ENCODE peak calls at places on chromosome 9, in four cellular contexts. One of them, this sample, is unnamed.

GRCh38 chr9:15310448-15310847 is 3.4 kb upstream of the TTC39B start:
- DNase-seq in AG09309: no peak
- DNase-seq in mucosa of descending colon: no peak
- DNase-seq in heart right ventricle: no peak
- DNase-seq in this sample: no peak

GRCh38 chr9:106111039-106111740 is 416.8 kb downstream of the TMEM38B start:
- DNase-seq in mucosa of descending colon: no peak
- DNase-seq in heart right ventricle: no peak
- DNase-seq in AG09309: no peak
- DNase-seq in this sample: no peak

GRCh38 chr9:87290241-87290700 is 207.4 kb upstream of the DAPK1 start:
- DNase-seq in AG09309: no peak
- DNase-seq in heart right ventricle: no peak
- DNase-seq in mucosa of descending colon: no peak
- DNase-seq in this sample: no peak

GRCh38 chr9:90642570-90643539 is at the start of gene DIRAS2:
- DNase-seq in AG09309: peak; percentile 10
- DNase-seq in heart right ventricle: peak; percentile 16
- DNase-seq in mucosa of descending colon: peak; percentile 53
- DNase-seq in this sample: no peak

GRCh38 chr9:105656131-105656921 is 5.9 kb upstream of the TAL2 start:
- DNase-seq in heart right ventricle: peak; percentile 5
- DNase-seq in AG09309: no peak
- DNase-seq in mucosa of descending colon: peak; percentile 51
- DNase-seq in this sample: no peak

GRCh38 chr9:114677418-114677817 is 4.6 kb downstream of the TEX48 start:
- DNase-seq in heart right ventricle: no peak
- DNase-seq in AG09309: peak; percentile 99
- DNase-seq in mucosa of descending colon: peak; percentile 30
- DNase-seq in this sample: peak; percentile 99

GRCh38 chr9:86575825-86576488 is 221.7 kb upstream of the TUT7 start:
- DNase-seq in heart right ventricle: peak; percentile 76
- DNase-seq in mucosa of descending colon: no peak
- DNase-seq in AG09309: no peak
- DNase-seq in this sample: no peak

GRCh38 chr9:101326501-101326900 is 58.3 kb downstream of the BAAT start:
- DNase-seq in mucosa of descending colon: no peak
- DNase-seq in AG09309: no peak
- DNase-seq in heart right ventricle: no peak
- DNase-seq in this sample: no peak

GRCh38 chr9:76379494-76379893 is 14.7 kb downstream of the RFK start:
- DNase-seq in mucosa of descending colon: no peak
- DNase-seq in AG09309: no peak
- DNase-seq in heart right ventricle: no peak
- DNase-seq in this sample: no peak

GRCh38 chr9:86230858-86231257 is 28.6 kb downstream of the C9orf153 start:
- DNase-seq in heart right ventricle: no peak
- DNase-seq in mucosa of descending colon: no peak
- DNase-seq in AG09309: no peak
- DNase-seq in this sample: no peak

GRCh38 chr9:86142973-86143372 is 43.6 kb upstream of the GOLM1 start:
- DNase-seq in mucosa of descending colon: no peak
- DNase-seq in heart right ventricle: no peak
- DNase-seq in AG09309: no peak
- DNase-seq in this sample: no peak

GRCh38 chr9:90517103-90517502 is 125.5 kb downstream of the DIRAS2 start:
- DNase-seq in heart right ventricle: no peak
- DNase-seq in AG09309: no peak
- DNase-seq in mucosa of descending colon: peak; percentile 28
- DNase-seq in this sample: no peak

GRCh38 chr9:87276327-87276841 is 221.3 kb upstream of the DAPK1 start:
- DNase-seq in heart right ventricle: no peak
- DNase-seq in AG09309: peak; percentile 85
- DNase-seq in mucosa of descending colon: no peak
- DNase-seq in this sample: no peak

GRCh38 chr9:68708089-68708488 is 3.0 kb downstream of the PIP5K1B start:
- DNase-seq in heart right ventricle: no peak
- DNase-seq in AG09309: no peak
- DNase-seq in mucosa of descending colon: no peak
- DNase-seq in this sample: no peak

GRCh38 chr9:115591584-115591984 is 473.6 kb upstream of the TNC start:
- DNase-seq in mucosa of descending colon: no peak
- DNase-seq in heart right ventricle: peak; percentile 52
- DNase-seq in AG09309: peak; percentile 100
- DNase-seq in this sample: peak; percentile 99

GRCh38 chr9:80720579-80720978 is 968.8 kb downstream of the TLE1 start:
- DNase-seq in AG09309: no peak
- DNase-seq in heart right ventricle: no peak
- DNase-seq in mucosa of descending colon: no peak
- DNase-seq in this sample: no peak

GRCh38 chr9:88998506-88998905 is 7.2 kb downstream of the S1PR3 start:
- DNase-seq in mucosa of descending colon: no peak
- DNase-seq in heart right ventricle: no peak
- DNase-seq in AG09309: no peak
- DNase-seq in this sample: no peak

GRCh38 chr9:78040726-78041125 is 9.1 kb upstream of the GNAQ start:
- DNase-seq in AG09309: no peak
- DNase-seq in heart right ventricle: no peak
- DNase-seq in mucosa of descending colon: no peak
- DNase-seq in this sample: no peak

GRCh38 chr9:121075251-121076036 is 689 bp downstream of the CNTRL start:
- DNase-seq in heart right ventricle: no peak
- DNase-seq in mucosa of descending colon: no peak
- DNase-seq in AG09309: no peak
- DNase-seq in this sample: no peak

GRCh38 chr9:121871431-121872025 is 220.1 kb downstream of the DAB2IP start:
- DNase-seq in heart right ventricle: no peak
- DNase-seq in AG09309: no peak
- DNase-seq in mucosa of descending colon: no peak
- DNase-seq in this sample: no peak

GRCh38 chr9:116313638-116314037 is 160.0 kb downstream of the PAPPA start:
- DNase-seq in AG09309: no peak
- DNase-seq in heart right ventricle: no peak
- DNase-seq in mucosa of descending colon: no peak
- DNase-seq in this sample: no peak

GRCh38 chr9:82313697-82314096 is 325.1 kb downstream of the SPATA31D1 start:
- DNase-seq in mucosa of descending colon: no peak
- DNase-seq in AG09309: no peak
- DNase-seq in heart right ventricle: no peak
- DNase-seq in this sample: no peak

GRCh38 chr9:98482248-98482647 is 226.5 kb downstream of the GABBR2 start:
- DNase-seq in mucosa of descending colon: no peak
- DNase-seq in heart right ventricle: no peak
- DNase-seq in AG09309: peak; percentile 61
- DNase-seq in this sample: no peak

GRCh38 chr9:84694248-84694647 is 24.7 kb downstream of the NTRK2 start:
- DNase-seq in mucosa of descending colon: no peak
- DNase-seq in AG09309: no peak
- DNase-seq in heart right ventricle: no peak
- DNase-seq in this sample: no peak

DNA sequence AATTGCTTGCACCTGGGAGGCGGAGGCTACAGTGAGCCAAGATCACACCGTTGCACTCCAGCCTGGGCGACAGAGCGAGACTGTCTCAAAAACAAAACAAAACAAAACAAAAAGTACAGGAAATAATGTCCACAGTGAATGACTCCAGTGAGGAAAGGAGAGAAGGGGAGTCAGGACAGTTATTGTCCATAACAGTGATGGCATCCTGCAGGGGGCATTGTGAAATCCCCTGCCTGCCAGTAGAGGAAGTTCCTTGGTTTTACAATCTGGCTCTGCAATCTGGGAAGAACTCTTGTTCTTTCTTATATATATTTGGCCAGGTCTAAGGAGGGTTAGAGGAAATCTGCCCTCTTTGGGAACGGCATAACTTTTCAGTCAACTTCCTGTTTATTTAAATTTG is 8.2 kb downstream of the SH3GL2 start:
- DNase-seq in heart right ventricle: no peak
- DNase-seq in mucosa of descending colon: no peak
- DNase-seq in AG09309: no peak
- DNase-seq in this sample: no peak
- TF ChIP-seq CTCF in heart right ventricle: no peak
- TF ChIP-seq CTCF in mucosa of descending colon: no peak
- TF ChIP-seq CTCF in AG09309: no peak
- TF ChIP-seq CTCF in this sample: no peak

GRCh38 chr9:131854906-131855504 is 115.1 kb upstream of the RAPGEF1 start:
- DNase-seq in AG09309: peak; percentile 1
- DNase-seq in mucosa of descending colon: no peak
- DNase-seq in heart right ventricle: no peak
- DNase-seq in this sample: peak; percentile 10
- H3K4me3 ChIP-seq in AG09309: no peak overlapping the region
- H3K4me3 ChIP-seq in mucosa of descending colon: no peak overlapping the region
- H3K4me3 ChIP-seq in heart right ventricle: no peak overlapping the region
- H3K4me3 ChIP-seq in this sample: peak overlapping the region; percentile 36

DNA sequence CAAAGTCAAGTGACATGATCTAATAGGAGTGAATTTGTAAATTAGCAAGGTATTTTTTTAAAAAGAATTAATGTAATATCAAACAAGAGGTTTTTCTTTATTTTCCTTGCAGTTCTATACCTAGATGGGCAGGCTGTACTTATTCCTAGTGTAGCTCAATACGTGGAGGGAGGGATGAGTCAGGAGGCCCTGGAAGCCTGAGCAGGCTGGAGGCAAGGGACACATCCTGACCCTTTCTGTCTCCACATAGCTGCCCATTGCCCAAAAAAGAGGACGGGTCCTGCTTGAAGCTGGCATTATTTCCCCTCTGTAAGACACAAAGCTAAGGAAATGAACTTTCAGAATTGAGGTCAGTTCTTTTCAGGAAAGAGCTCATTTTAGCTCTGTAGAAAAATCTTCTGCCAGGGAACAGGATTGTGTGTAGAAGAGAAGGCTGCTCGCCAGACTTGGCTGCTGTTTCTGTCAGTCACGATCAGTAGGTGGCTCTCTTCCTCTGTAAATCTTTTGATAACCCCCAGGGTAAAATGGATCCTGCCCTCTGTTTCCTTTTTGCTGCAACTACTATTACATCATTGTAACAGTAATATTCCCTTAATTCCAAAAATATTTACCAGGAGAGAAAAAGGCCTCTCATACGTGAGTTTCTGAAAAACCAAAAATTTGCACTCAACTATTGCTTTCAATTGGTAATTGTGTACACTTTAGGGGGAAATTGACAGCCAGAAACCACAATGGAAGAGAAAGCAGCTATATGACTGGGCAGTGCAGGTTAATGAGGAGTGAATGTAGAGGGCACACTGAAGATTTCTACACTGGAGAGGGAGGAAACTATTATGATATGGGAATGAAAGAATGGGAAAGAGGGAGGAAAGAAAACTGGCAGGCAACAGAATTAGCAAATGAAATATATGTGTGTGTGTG is 12.3 kb upstream of the IFNW1 start:
- DNase-seq in heart right ventricle: no peak
- DNase-seq in mucosa of descending colon: peak; percentile 10
- DNase-seq in AG09309: no peak
- DNase-seq in this sample: no peak
- TF ChIP-seq CTCF in heart right ventricle: no peak
- TF ChIP-seq CTCF in mucosa of descending colon: no peak
- TF ChIP-seq CTCF in AG09309: no peak
- TF ChIP-seq CTCF in this sample: no peak

GRCh38 chr9:113520109-113520642 is 56.6 kb downstream of the RGS3 start:
- DNase-seq in heart right ventricle: no peak
- DNase-seq in AG09309: no peak
- DNase-seq in mucosa of descending colon: peak; percentile 63
- DNase-seq in this sample: no peak

GRCh38 chr9:113522419-113522818 is 58.9 kb downstream of the RGS3 start:
- DNase-seq in mucosa of descending colon: no peak
- DNase-seq in AG09309: no peak
- DNase-seq in heart right ventricle: no peak
- DNase-seq in this sample: no peak

GRCh38 chr9:113522858-113523257 is 59.3 kb downstream of the RGS3 start:
- DNase-seq in mucosa of descending colon: no peak
- DNase-seq in AG09309: no peak
- DNase-seq in heart right ventricle: no peak
- DNase-seq in this sample: no peak

GRCh38 chr9:113523421-113524141 is 60.1 kb downstream of the RGS3 start:
- DNase-seq in mucosa of descending colon: peak; percentile 70
- DNase-seq in AG09309: peak; percentile 11
- DNase-seq in heart right ventricle: peak; percentile 75
- DNase-seq in this sample: no peak

GRCh38 chr9:113521693-113522260 is 58.2 kb downstream of the RGS3 start:
- DNase-seq in heart right ventricle: no peak
- DNase-seq in mucosa of descending colon: no peak
- DNase-seq in AG09309: no peak
- DNase-seq in this sample: no peak
- H3K4me3 ChIP-seq in heart right ventricle: no peak overlapping the region
- H3K4me3 ChIP-seq in mucosa of descending colon: no peak overlapping the region
- H3K4me3 ChIP-seq in AG09309: no peak overlapping the region
- H3K4me3 ChIP-seq in this sample: no peak overlapping the region

DNA sequence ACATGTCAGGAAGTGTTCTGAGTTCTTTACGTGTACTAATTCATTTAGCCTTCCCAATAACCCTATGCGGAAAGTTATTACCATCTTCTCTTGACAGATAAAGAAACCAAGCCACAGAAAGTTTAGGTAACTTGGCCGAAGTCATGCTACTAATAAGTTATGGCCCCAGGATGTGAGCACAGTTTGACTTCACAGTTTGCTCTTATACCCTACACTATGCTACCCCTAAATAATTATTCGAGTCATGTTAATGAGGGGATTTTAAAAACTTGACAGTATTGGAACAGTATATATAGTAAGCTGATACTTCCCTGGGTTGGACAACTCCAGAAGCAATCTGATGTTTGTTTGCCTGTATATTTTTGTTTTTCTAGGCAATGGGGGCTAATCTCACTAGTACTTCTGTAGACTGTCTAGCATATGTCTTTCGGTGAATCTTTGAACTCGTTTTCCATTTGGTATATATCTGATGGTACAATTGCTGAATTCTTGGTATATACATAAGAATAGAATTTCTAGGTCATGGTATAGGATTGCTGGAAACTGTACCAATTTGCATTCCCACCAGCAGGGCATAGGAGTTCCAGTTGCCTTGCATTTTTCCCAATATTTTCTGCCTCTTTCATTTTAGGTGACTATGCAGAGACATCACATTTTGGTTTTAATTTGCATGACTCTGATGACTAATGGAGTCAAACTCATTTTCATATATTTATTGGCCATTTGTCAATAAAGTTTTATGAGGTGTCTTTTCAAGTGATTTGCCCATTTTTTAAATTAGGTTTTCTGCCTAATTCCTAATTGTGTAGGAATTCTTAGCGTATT is 29.2 kb upstream of the PDCD1LG2 start:
- DNase-seq in heart right ventricle: no peak
- DNase-seq in mucosa of descending colon: no peak
- DNase-seq in AG09309: no peak
- DNase-seq in this sample: no peak
- TF ChIP-seq CTCF in heart right ventricle: no peak
- TF ChIP-seq CTCF in mucosa of descending colon: no peak
- TF ChIP-seq CTCF in AG09309: peak; percentile 19
- TF ChIP-seq CTCF in this sample: no peak

This sample was measured in AG04449.